ENCODE peak calls at places on chromosome 12, in nine cellular contexts. D, S, A, T, H, X, C, N and O are unnamed samples.
A peak's percentile ranks its signal among the peaks of the same experiment; 100 is the strongest.

GRCh38 chr12:92650228-92650822 is 52.5 kb upstream of the PLEKHG7 start:
- DNase-seq in D (no peak), T (no peak), A (no peak), H (no peak), X (no peak), N (no peak), C (no peak), S (no peak), O (no peak)

GRCh38 chr12:5507536-5507935 is 75.6 kb downstream of the NTF3 start:
- DNase-seq in D (no peak), S (no peak), C (no peak), H (no peak), N (no peak), A (no peak), X (no peak), T (no peak), O (no peak)

GRCh38 chr12:55703976-55704761 is 3.5 kb downstream of the ITGA7 start:
- DNase-seq in H (no peak), T (peak; percentile 28), N (no peak), A (no peak), D (no peak), X (no peak), C (no peak), S (no peak), O (no peak)

GRCh38 chr12:2003676-2004112 is 563 bp downstream of the DCP1B start:
- DNase-seq in A (peak; percentile 53), X (peak; percentile 23), S (no peak), N (peak; percentile 74), D (no peak), H (no peak), C (no peak), T (peak; percentile 25), O (no peak)

GRCh38 chr12:69000540-69001243 is 67.7 kb upstream of the CPM start:
- DNase-seq in X (peak; percentile 53), H (no peak), N (no peak), S (no peak), C (no peak), D (no peak), T (no peak), A (no peak), O (peak; percentile 17)

GRCh38 chr12:100348657-100349454 is 8.0 kb upstream of the SLC17A8 start:
- DNase-seq in X (peak; percentile 25), D (no peak), H (no peak), N (peak; percentile 32), C (no peak), A (no peak), T (peak; percentile 40), S (no peak), O (peak; percentile 52)

GRCh38 chr12:6958609-6959375 is 7.6 kb downstream of the PTPN6 start:
- DNase-seq in A (no peak), T (no peak), X (no peak), N (no peak), D (no peak), C (peak; percentile 58), H (no peak), S (peak; percentile 66), O (no peak)

GRCh38 chr12:30643366-30643765 is 52.3 kb downstream of the IPO8 start:
- DNase-seq in T (no peak), C (no peak), X (no peak), A (no peak), H (no peak), D (no peak), N (no peak), S (no peak), O (no peak)

GRCh38 chr12:106415134-106415533 is 57.6 kb downstream of the POLR3B start:
- DNase-seq in T (no peak), S (no peak), N (no peak), H (no peak), C (no peak), A (peak; percentile 77), X (peak; percentile 46), D (no peak), O (peak; percentile 67)

GRCh38 chr12:13947237-13947945 is 34.0 kb downstream of the GRIN2B start:
- DNase-seq in C (no peak), T (peak; percentile 4), X (no peak), S (no peak), A (no peak), N (no peak), D (no peak), H (no peak), O (peak; percentile 67)